ENCODE peak calls at places on chromosomes 6 and 20, in seven cellular contexts. One of them, this sample, is unnamed.

GRCh38 chr6:88910922-88911778 is 52.3 kb downstream of the RNGTT start:
- DNase-seq in PC-3: no peak
- DNase-seq in brain microvascular endothelial cell: no peak
- DNase-seq in lung: no peak
- DNase-seq in pancreas: no peak
- DNase-seq in GM23338: no peak
- DNase-seq in fibroblast of mammary gland: no peak
- DNase-seq in this sample: no peak

GRCh38 chr20:53146201-53146891 is 174.2 kb downstream of the TSHZ2 start:
- DNase-seq in pancreas: no peak
- DNase-seq in GM23338: no peak
- DNase-seq in fibroblast of mammary gland: no peak
- DNase-seq in brain microvascular endothelial cell: no peak
- DNase-seq in lung: no peak
- DNase-seq in PC-3: no peak
- DNase-seq in this sample: no peak

GRCh38 chr6:10414766-10415592 is at the start of gene TFAP2A:
- DNase-seq in GM23338: peak
- DNase-seq in pancreas: no peak
- DNase-seq in brain microvascular endothelial cell: peak
- DNase-seq in lung: no peak
- DNase-seq in fibroblast of mammary gland: peak
- DNase-seq in PC-3: peak
- DNase-seq in this sample: no peak

GRCh38 chr6:146594495-146594894 is 4.3 kb upstream of the ADGB start:
- DNase-seq in brain microvascular endothelial cell: no peak
- DNase-seq in GM23338: no peak
- DNase-seq in pancreas: no peak
- DNase-seq in fibroblast of mammary gland: no peak
- DNase-seq in lung: no peak
- DNase-seq in PC-3: no peak
- DNase-seq in this sample: no peak

GRCh38 chr6:109782401-109783046 is 91.4 kb downstream of the FIG4 start:
- DNase-seq in pancreas: no peak
- DNase-seq in brain microvascular endothelial cell: no peak
- DNase-seq in PC-3: no peak
- DNase-seq in lung: no peak
- DNase-seq in fibroblast of mammary gland: no peak
- DNase-seq in GM23338: no peak
- DNase-seq in this sample: no peak

GRCh38 chr6:99588618-99589289 is 17.9 kb upstream of the PRDM13 start:
- DNase-seq in GM23338: peak
- DNase-seq in fibroblast of mammary gland: peak
- DNase-seq in pancreas: peak
- DNase-seq in PC-3: peak
- DNase-seq in lung: peak
- DNase-seq in brain microvascular endothelial cell: peak
- DNase-seq in this sample: no peak

GRCh38 chr6:46932941-46933340 is 11.2 kb upstream of the ADGRF5 start:
- DNase-seq in fibroblast of mammary gland: peak
- DNase-seq in PC-3: no peak
- DNase-seq in brain microvascular endothelial cell: no peak
- DNase-seq in GM23338: no peak
- DNase-seq in pancreas: no peak
- DNase-seq in lung: no peak
- DNase-seq in this sample: no peak

GRCh38 chr6:90068264-90068663 is 174.0 kb downstream of the GJA10 start:
- DNase-seq in lung: no peak
- DNase-seq in PC-3: peak
- DNase-seq in pancreas: no peak
- DNase-seq in fibroblast of mammary gland: peak
- DNase-seq in GM23338: no peak
- DNase-seq in brain microvascular endothelial cell: peak
- DNase-seq in this sample: peak

GRCh38 chr20:24650091-24650490 is 180.7 kb downstream of the SYNDIG1 start:
- DNase-seq in PC-3: peak
- DNase-seq in lung: no peak
- DNase-seq in brain microvascular endothelial cell: no peak
- DNase-seq in GM23338: no peak
- DNase-seq in pancreas: no peak
- DNase-seq in fibroblast of mammary gland: peak
- DNase-seq in this sample: no peak

GRCh38 chr6:106770663-106771062 is 141.3 kb downstream of the QRSL1 start:
- DNase-seq in brain microvascular endothelial cell: no peak
- DNase-seq in pancreas: peak
- DNase-seq in GM23338: no peak
- DNase-seq in lung: no peak
- DNase-seq in fibroblast of mammary gland: no peak
- DNase-seq in PC-3: no peak
- DNase-seq in this sample: no peak

GRCh38 chr6:146990284-146990683 is 213.9 kb upstream of the STXBP5 start:
- DNase-seq in PC-3: no peak
- DNase-seq in pancreas: no peak
- DNase-seq in fibroblast of mammary gland: peak
- DNase-seq in lung: no peak
- DNase-seq in GM23338: no peak
- DNase-seq in brain microvascular endothelial cell: peak
- DNase-seq in this sample: no peak

GRCh38 chr20:50248104-50248631 is 57.5 kb downstream of the CEBPB start:
- DNase-seq in fibroblast of mammary gland: peak
- DNase-seq in brain microvascular endothelial cell: peak
- DNase-seq in lung: no peak
- DNase-seq in PC-3: no peak
- DNase-seq in pancreas: no peak
- DNase-seq in GM23338: no peak
- DNase-seq in this sample: no peak

GRCh38 chr20:57677323-57677982 is 32.4 kb downstream of the PMEPA1 start:
- DNase-seq in PC-3: no peak
- DNase-seq in GM23338: no peak
- DNase-seq in fibroblast of mammary gland: no peak
- DNase-seq in lung: no peak
- DNase-seq in pancreas: no peak
- DNase-seq in brain microvascular endothelial cell: no peak
- DNase-seq in this sample: no peak

GRCh38 chr6:114284281-114284680 is 58.5 kb downstream of the HS3ST5 start:
- DNase-seq in GM23338: no peak
- DNase-seq in PC-3: peak
- DNase-seq in fibroblast of mammary gland: peak
- DNase-seq in lung: no peak
- DNase-seq in brain microvascular endothelial cell: no peak
- DNase-seq in pancreas: no peak
- DNase-seq in this sample: no peak

GRCh38 chr20:62208805-62209755 is 11.0 kb downstream of the HRH3 start:
- DNase-seq in PC-3: peak
- DNase-seq in fibroblast of mammary gland: peak
- DNase-seq in brain microvascular endothelial cell: no peak
- DNase-seq in pancreas: peak
- DNase-seq in GM23338: peak
- DNase-seq in lung: no peak
- DNase-seq in this sample: no peak

GRCh38 chr6:20024316-20024673 is 187.1 kb downstream of the ID4 start:
- DNase-seq in pancreas: no peak
- DNase-seq in PC-3: no peak
- DNase-seq in lung: no peak
- DNase-seq in brain microvascular endothelial cell: no peak
- DNase-seq in fibroblast of mammary gland: no peak
- DNase-seq in GM23338: no peak
- DNase-seq in this sample: no peak

DNA sequence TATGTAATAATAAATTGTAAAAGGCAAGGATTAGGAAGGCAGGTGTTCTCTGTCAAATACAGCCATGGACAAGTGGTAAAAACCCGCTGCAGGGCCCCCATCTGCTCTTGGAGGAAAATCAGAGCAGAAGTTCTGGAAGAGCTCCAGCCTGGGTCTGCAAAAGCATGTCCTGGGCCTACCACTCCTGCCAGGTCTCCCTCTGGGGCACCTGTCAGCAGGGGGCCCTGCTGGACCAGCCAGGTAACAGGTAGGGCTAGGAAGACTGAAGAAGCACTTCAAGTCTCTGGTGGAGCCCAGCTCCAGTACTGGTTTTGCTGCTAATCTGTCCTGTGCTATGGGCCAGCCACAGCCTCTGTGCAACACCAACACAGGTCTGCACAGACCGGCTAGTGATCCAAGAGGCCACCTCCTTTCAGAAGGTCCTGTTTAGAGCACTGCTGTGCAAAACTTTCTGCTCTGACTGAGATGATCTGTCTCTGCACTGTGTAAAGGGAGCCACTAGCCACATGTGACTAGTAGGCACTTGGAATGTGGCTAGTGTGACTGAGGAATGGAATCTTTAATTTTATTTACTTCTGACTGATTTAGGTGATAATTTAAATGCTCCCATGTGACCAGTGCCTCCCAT is 30.2 kb downstream of the RRBP1 start:
- DNase-seq in fibroblast of mammary gland: no peak
- DNase-seq in brain microvascular endothelial cell: no peak
- DNase-seq in pancreas: no peak
- DNase-seq in lung: no peak
- DNase-seq in PC-3: peak
- DNase-seq in GM23338: no peak
- DNase-seq in this sample: no peak
- TF ChIP-seq CTCF in fibroblast of mammary gland: no peak
- TF ChIP-seq CTCF in brain microvascular endothelial cell: no peak
- TF ChIP-seq CTCF in pancreas: no peak
- TF ChIP-seq CTCF in lung: no peak
- TF ChIP-seq CTCF in PC-3: peak
- TF ChIP-seq CTCF in GM23338: no peak
- TF ChIP-seq CTCF in this sample: peak

GRCh38 chr6:8047466-8048292 is 16.5 kb downstream of the BLOC1S5 start:
- DNase-seq in PC-3: peak
- DNase-seq in fibroblast of mammary gland: peak
- DNase-seq in pancreas: no peak
- DNase-seq in lung: no peak
- DNase-seq in GM23338: no peak
- DNase-seq in brain microvascular endothelial cell: no peak
- DNase-seq in this sample: no peak

GRCh38 chr6:8041933-8042583 is 22.1 kb downstream of the BLOC1S5 start:
- DNase-seq in brain microvascular endothelial cell: no peak
- DNase-seq in fibroblast of mammary gland: no peak
- DNase-seq in pancreas: no peak
- DNase-seq in PC-3: no peak
- DNase-seq in lung: no peak
- DNase-seq in GM23338: no peak
- DNase-seq in this sample: no peak

DNA sequence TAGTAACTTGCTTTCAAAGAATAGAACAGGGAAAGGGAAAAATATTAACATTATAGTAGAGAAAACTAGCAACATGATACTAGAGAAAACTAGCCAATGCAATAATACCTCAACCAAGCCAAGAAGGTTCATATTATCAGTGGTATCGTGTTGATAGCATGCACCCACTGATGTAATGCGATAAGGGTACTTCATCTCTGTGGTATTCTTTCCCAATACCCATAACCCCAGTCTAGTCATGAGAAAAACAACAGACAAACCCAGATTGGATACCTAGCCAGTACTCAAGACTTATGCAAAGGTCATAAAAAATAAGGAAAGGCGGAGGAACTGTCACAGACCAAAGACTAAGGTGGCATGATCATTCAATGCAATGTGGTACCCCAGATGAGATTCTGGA is 21.0 kb downstream of the BLOC1S5 start:
- DNase-seq in GM23338: no peak
- DNase-seq in brain microvascular endothelial cell: no peak
- DNase-seq in PC-3: no peak
- DNase-seq in lung: no peak
- DNase-seq in pancreas: no peak
- DNase-seq in fibroblast of mammary gland: no peak
- DNase-seq in this sample: no peak
- H3K4me3 ChIP-seq in GM23338: no peak
- H3K4me3 ChIP-seq in brain microvascular endothelial cell: no peak
- H3K4me3 ChIP-seq in PC-3: no peak
- H3K4me3 ChIP-seq in lung: no peak
- H3K4me3 ChIP-seq in pancreas: no peak
- H3K4me3 ChIP-seq in fibroblast of mammary gland: no peak
- H3K4me3 ChIP-seq in this sample: no peak

DNA sequence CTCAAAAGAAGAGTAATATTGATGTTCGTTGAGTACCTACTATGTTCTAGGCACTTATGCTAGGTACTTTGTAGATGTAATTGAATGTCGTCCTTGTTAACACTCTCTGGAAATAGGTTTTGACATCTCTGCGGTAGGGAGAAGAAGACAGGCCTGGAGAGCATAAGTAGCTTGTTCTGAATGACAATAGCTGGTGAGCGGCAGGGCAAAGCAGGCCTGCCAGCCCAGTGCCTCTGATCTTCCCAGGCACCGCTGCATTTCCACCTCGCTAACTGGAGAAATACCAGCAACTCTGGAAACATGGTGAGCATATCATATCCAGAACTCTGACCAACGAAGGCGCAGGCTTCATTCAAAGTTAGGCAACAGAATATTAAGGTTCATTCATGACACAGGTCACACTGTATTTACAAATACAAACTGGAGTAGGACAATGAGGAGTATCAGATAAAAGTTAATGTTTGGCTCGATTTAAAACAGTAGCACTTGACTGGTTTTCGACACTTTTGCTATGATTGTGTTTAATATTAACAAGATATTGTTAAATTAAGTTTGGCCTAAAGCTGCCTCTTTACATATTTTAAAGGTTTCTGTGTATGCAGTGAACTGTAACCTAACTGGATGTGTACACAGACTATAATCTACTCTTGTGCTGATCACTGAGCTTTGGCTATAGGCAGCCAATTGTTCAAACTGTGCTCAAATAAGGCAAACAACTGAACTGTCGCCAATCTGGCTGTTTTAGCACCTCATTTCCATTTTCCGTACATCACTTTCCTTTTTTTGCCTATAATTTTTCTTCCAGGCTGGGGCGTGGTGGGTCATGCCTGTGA is 54.1 kb downstream of the PPP1R3G start:
- DNase-seq in brain microvascular endothelial cell: no peak
- DNase-seq in pancreas: no peak
- DNase-seq in PC-3: no peak
- DNase-seq in fibroblast of mammary gland: no peak
- DNase-seq in lung: no peak
- DNase-seq in GM23338: peak
- DNase-seq in this sample: no peak
- TF ChIP-seq CTCF in brain microvascular endothelial cell: no peak
- TF ChIP-seq CTCF in pancreas: no peak
- TF ChIP-seq CTCF in PC-3: no peak
- TF ChIP-seq CTCF in fibroblast of mammary gland: no peak
- TF ChIP-seq CTCF in lung: no peak
- TF ChIP-seq CTCF in GM23338: no peak
- TF ChIP-seq CTCF in this sample: no peak

DNA sequence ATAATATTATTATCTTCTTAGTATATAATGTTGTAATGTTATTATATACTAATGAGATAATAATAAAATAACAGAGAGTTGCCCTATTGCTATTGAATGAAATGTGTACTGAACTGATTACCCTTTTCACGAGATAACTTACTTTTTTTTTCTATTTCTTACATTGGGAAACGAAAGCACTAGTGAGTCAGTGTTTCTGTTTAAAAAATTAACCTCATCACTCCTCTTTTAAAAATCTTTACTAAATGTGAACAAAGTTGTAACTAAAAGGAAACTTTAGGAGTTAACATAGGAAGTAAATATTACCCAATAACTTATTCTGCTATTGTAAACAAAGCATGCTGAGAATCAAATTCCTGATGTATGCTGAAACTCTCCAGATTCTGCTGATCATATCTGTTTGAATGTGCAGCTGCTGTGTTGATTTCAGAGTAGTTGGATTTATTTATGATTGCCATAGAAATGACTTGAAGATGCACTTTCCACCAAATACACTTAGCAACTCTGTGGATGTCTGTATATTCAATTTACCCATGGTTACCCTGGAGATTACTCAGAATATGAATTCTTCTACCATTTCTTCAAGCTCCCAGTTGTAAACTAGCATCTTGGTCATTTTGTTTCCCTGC is 523.5 kb downstream of the TENT5A start:
- DNase-seq in GM23338: no peak
- DNase-seq in pancreas: no peak
- DNase-seq in lung: no peak
- DNase-seq in fibroblast of mammary gland: peak
- DNase-seq in PC-3: no peak
- DNase-seq in brain microvascular endothelial cell: peak
- DNase-seq in this sample: no peak
- H3K4me3 ChIP-seq in GM23338: no peak
- H3K4me3 ChIP-seq in pancreas: no peak
- H3K4me3 ChIP-seq in lung: no peak
- H3K4me3 ChIP-seq in fibroblast of mammary gland: no peak
- H3K4me3 ChIP-seq in PC-3: no peak
- H3K4me3 ChIP-seq in brain microvascular endothelial cell: no peak
- H3K4me3 ChIP-seq in this sample: no peak